ENCODE peak calls at places on chromosomes 3 and 15, in nine cellular contexts. T, Q, W, D, I, R, M, F and A are unnamed samples.

GRCh38 chr3:58670506-58671125 is 4.0 kb upstream of the FAM3D start:
- DNase-seq in T (no peak), Q (no peak), W (no peak), D (no peak), I (no peak), R (no peak), M (no peak), F (no peak), A (no peak)

GRCh38 chr3:127214990-127215389 is 22.1 kb downstream of the PRR23E start:
- DNase-seq in T (no peak), Q (no peak), W (no peak), D (no peak), I (no peak), R (no peak), M (no peak), F (no peak), A (no peak)

GRCh38 chr3:46038916-46039315 is 11.6 kb upstream of the XCR1 start:
- DNase-seq in T (no peak), Q (no peak), W (no peak), D (no peak), I (no peak), R (no peak), M (no peak), F (no peak), A (no peak)

GRCh38 chr3:14725564-14726420 is 50.9 kb downstream of the C3orf20 start:
- DNase-seq in T (peak), Q (no peak), W (no peak), D (no peak), I (no peak), R (no peak), M (no peak), F (no peak), A (peak)

GRCh38 chr15:70121656-70122297 is 24.1 kb upstream of the TLE3 start:
- DNase-seq in T (no peak), Q (no peak), W (no peak), D (peak), I (peak), R (no peak), M (no peak), F (no peak), A (peak)

GRCh38 chr3:35651456-35651855 is 12.1 kb downstream of the ARPP21 start:
- DNase-seq in T (no peak), Q (no peak), W (no peak), D (no peak), I (no peak), R (no peak), M (no peak), F (no peak), A (no peak)

GRCh38 chr3:13189639-13190375 is 116.6 kb upstream of the IQSEC1 start:
- DNase-seq in T (no peak), Q (no peak), W (no peak), D (no peak), I (peak), R (no peak), M (no peak), F (no peak), A (no peak)

GRCh38 chr3:42936157-42936981 is 30.4 kb downstream of the ZNF662 start:
- DNase-seq in T (peak), Q (no peak), W (no peak), D (no peak), I (no peak), R (no peak), M (no peak), F (peak), A (peak)

GRCh38 chr15:41944313-41944940 is 27.9 kb downstream of the EHD4 start:
- DNase-seq in T (no peak), Q (no peak), W (no peak), D (no peak), I (peak), R (no peak), M (no peak), F (no peak), A (peak)